ENCODE peak calls at places on chromosomes 13 and 19, in seven cellular contexts. One of them, this sample, is unnamed.

GRCh38 chr19:4710281-4710600 is 13.4 kb downstream of the DPP9 start:
- DNase-seq in lower leg skin: no peak
- DNase-seq in OCI-LY7: no peak
- DNase-seq in GM10248: no peak
- DNase-seq in germinal center: no peak
- DNase-seq in effector memory CD8-positive, alpha-beta T cell: no peak
- DNase-seq in astrocyte of the spinal cord: no peak
- DNase-seq in this sample: no peak

GRCh38 chr13:110403721-110404120 is 96.6 kb downstream of the COL4A2 start:
- DNase-seq in lower leg skin: no peak
- DNase-seq in effector memory CD8-positive, alpha-beta T cell: no peak
- DNase-seq in germinal center: no peak
- DNase-seq in GM10248: no peak
- DNase-seq in astrocyte of the spinal cord: no peak
- DNase-seq in OCI-LY7: no peak
- DNase-seq in this sample: no peak

GRCh38 chr19:38293281-38293680 is 10.8 kb upstream of the C19orf33 start:
- DNase-seq in lower leg skin: no peak
- DNase-seq in effector memory CD8-positive, alpha-beta T cell: no peak
- DNase-seq in germinal center: no peak
- DNase-seq in OCI-LY7: no peak
- DNase-seq in GM10248: no peak
- DNase-seq in astrocyte of the spinal cord: no peak
- DNase-seq in this sample: no peak

GRCh38 chr19:2250765-2251576 is 1.8 kb downstream of the AMH start:
- DNase-seq in germinal center: no peak
- DNase-seq in astrocyte of the spinal cord: no peak
- DNase-seq in GM10248: no peak
- DNase-seq in OCI-LY7: no peak
- DNase-seq in lower leg skin: no peak
- DNase-seq in effector memory CD8-positive, alpha-beta T cell: no peak
- DNase-seq in this sample: no peak

GRCh38 chr19:1397838-1398237 is 3.5 kb downstream of the GAMT start:
- DNase-seq in effector memory CD8-positive, alpha-beta T cell: no peak
- DNase-seq in GM10248: no peak
- DNase-seq in lower leg skin: no peak
- DNase-seq in astrocyte of the spinal cord: no peak
- DNase-seq in germinal center: no peak
- DNase-seq in OCI-LY7: no peak
- DNase-seq in this sample: no peak

GRCh38 chr19:17867087-17867486 is 4.7 kb upstream of the SLC5A5 start:
- DNase-seq in effector memory CD8-positive, alpha-beta T cell: no peak
- DNase-seq in germinal center: no peak
- DNase-seq in astrocyte of the spinal cord: no peak
- DNase-seq in OCI-LY7: no peak
- DNase-seq in GM10248: no peak
- DNase-seq in lower leg skin: no peak
- DNase-seq in this sample: no peak

GRCh38 chr19:9901020-9901419 is 35.3 kb downstream of the OLFM2 start:
- DNase-seq in lower leg skin: no peak
- DNase-seq in GM10248: no peak
- DNase-seq in astrocyte of the spinal cord: no peak
- DNase-seq in germinal center: no peak
- DNase-seq in OCI-LY7: no peak
- DNase-seq in effector memory CD8-positive, alpha-beta T cell: no peak
- DNase-seq in this sample: no peak

GRCh38 chr19:52600639-52601024 is 30.5 kb downstream of the ZNF701 start:
- DNase-seq in effector memory CD8-positive, alpha-beta T cell: no peak
- DNase-seq in lower leg skin: no peak
- DNase-seq in astrocyte of the spinal cord: no peak
- DNase-seq in germinal center: no peak
- DNase-seq in OCI-LY7: peak
- DNase-seq in GM10248: no peak
- DNase-seq in this sample: peak

GRCh38 chr13:44211286-44211685 is 162.3 kb upstream of the SERP2 start:
- DNase-seq in GM10248: no peak
- DNase-seq in astrocyte of the spinal cord: no peak
- DNase-seq in germinal center: no peak
- DNase-seq in lower leg skin: no peak
- DNase-seq in effector memory CD8-positive, alpha-beta T cell: no peak
- DNase-seq in OCI-LY7: no peak
- DNase-seq in this sample: no peak

GRCh38 chr13:30654430-30654829 is 36.7 kb downstream of the USPL1 start:
- DNase-seq in lower leg skin: no peak
- DNase-seq in germinal center: no peak
- DNase-seq in GM10248: no peak
- DNase-seq in effector memory CD8-positive, alpha-beta T cell: no peak
- DNase-seq in OCI-LY7: no peak
- DNase-seq in astrocyte of the spinal cord: no peak
- DNase-seq in this sample: peak

GRCh38 chr19:4914736-4915501 is 5.6 kb downstream of the UHRF1 start:
- DNase-seq in germinal center: no peak
- DNase-seq in effector memory CD8-positive, alpha-beta T cell: peak
- DNase-seq in OCI-LY7: no peak
- DNase-seq in astrocyte of the spinal cord: peak
- DNase-seq in lower leg skin: peak
- DNase-seq in GM10248: peak
- DNase-seq in this sample: peak

GRCh38 chr19:41707502-41707812 is 969 bp upstream of the CEACAM5 start:
- DNase-seq in lower leg skin: no peak
- DNase-seq in GM10248: no peak
- DNase-seq in effector memory CD8-positive, alpha-beta T cell: no peak
- DNase-seq in germinal center: no peak
- DNase-seq in astrocyte of the spinal cord: no peak
- DNase-seq in OCI-LY7: no peak
- DNase-seq in this sample: no peak

GRCh38 chr19:50873056-50873455 is at the start of gene KLK2:
- DNase-seq in lower leg skin: no peak
- DNase-seq in GM10248: no peak
- DNase-seq in astrocyte of the spinal cord: no peak
- DNase-seq in OCI-LY7: no peak
- DNase-seq in effector memory CD8-positive, alpha-beta T cell: no peak
- DNase-seq in germinal center: no peak
- DNase-seq in this sample: no peak

GRCh38 chr19:41261474-41262190 is 2.5 kb upstream of the HNRNPUL1 start:
- DNase-seq in lower leg skin: peak
- DNase-seq in astrocyte of the spinal cord: no peak
- DNase-seq in effector memory CD8-positive, alpha-beta T cell: no peak
- DNase-seq in germinal center: no peak
- DNase-seq in GM10248: no peak
- DNase-seq in OCI-LY7: no peak
- DNase-seq in this sample: no peak

GRCh38 chr13:87953381-87953780 is 282.2 kb downstream of the SLITRK5 start:
- DNase-seq in OCI-LY7: no peak
- DNase-seq in germinal center: no peak
- DNase-seq in GM10248: no peak
- DNase-seq in lower leg skin: no peak
- DNase-seq in astrocyte of the spinal cord: no peak
- DNase-seq in effector memory CD8-positive, alpha-beta T cell: no peak
- DNase-seq in this sample: no peak

GRCh38 chr19:31349160-31349881 is at the start of gene TSHZ3:
- DNase-seq in OCI-LY7: no peak
- DNase-seq in astrocyte of the spinal cord: peak
- DNase-seq in lower leg skin: peak
- DNase-seq in germinal center: no peak
- DNase-seq in effector memory CD8-positive, alpha-beta T cell: peak
- DNase-seq in GM10248: no peak
- DNase-seq in this sample: peak

GRCh38 chr19:4277051-4277700 is 1.9 kb upstream of the SHD start:
- DNase-seq in astrocyte of the spinal cord: no peak
- DNase-seq in GM10248: no peak
- DNase-seq in OCI-LY7: no peak
- DNase-seq in lower leg skin: no peak
- DNase-seq in effector memory CD8-positive, alpha-beta T cell: no peak
- DNase-seq in germinal center: no peak
- DNase-seq in this sample: no peak

GRCh38 chr19:17946965-17947784 is 14.4 kb downstream of the CCDC124 start:
- DNase-seq in germinal center: peak
- DNase-seq in OCI-LY7: no peak
- DNase-seq in effector memory CD8-positive, alpha-beta T cell: no peak
- DNase-seq in GM10248: peak
- DNase-seq in lower leg skin: no peak
- DNase-seq in astrocyte of the spinal cord: no peak
- DNase-seq in this sample: peak

GRCh38 chr13:32032780-32033179 is 1.2 kb downstream of the FRY start:
- DNase-seq in lower leg skin: no peak
- DNase-seq in effector memory CD8-positive, alpha-beta T cell: no peak
- DNase-seq in germinal center: no peak
- DNase-seq in GM10248: no peak
- DNase-seq in astrocyte of the spinal cord: no peak
- DNase-seq in OCI-LY7: no peak
- DNase-seq in this sample: no peak

GRCh38 chr13:40986328-40986856 is 32.7 kb downstream of the ELF1 start:
- DNase-seq in germinal center: no peak
- DNase-seq in astrocyte of the spinal cord: peak
- DNase-seq in OCI-LY7: no peak
- DNase-seq in GM10248: no peak
- DNase-seq in lower leg skin: no peak
- DNase-seq in effector memory CD8-positive, alpha-beta T cell: no peak
- DNase-seq in this sample: no peak

GRCh38 chr13:74158028-74158427 is 23.8 kb upstream of the KLF12 start:
- DNase-seq in astrocyte of the spinal cord: peak
- DNase-seq in OCI-LY7: no peak
- DNase-seq in lower leg skin: no peak
- DNase-seq in GM10248: no peak
- DNase-seq in germinal center: no peak
- DNase-seq in effector memory CD8-positive, alpha-beta T cell: no peak
- DNase-seq in this sample: no peak

GRCh38 chr13:43303040-43303729 is 279.8 kb downstream of the DNAJC15 start:
- DNase-seq in lower leg skin: no peak
- DNase-seq in OCI-LY7: peak
- DNase-seq in astrocyte of the spinal cord: peak
- DNase-seq in germinal center: no peak
- DNase-seq in GM10248: peak
- DNase-seq in effector memory CD8-positive, alpha-beta T cell: no peak
- DNase-seq in this sample: peak

GRCh38 chr19:3692141-3693029 is 7.9 kb downstream of the PIP5K1C start:
- DNase-seq in OCI-LY7: peak
- DNase-seq in lower leg skin: no peak
- DNase-seq in GM10248: no peak
- DNase-seq in astrocyte of the spinal cord: no peak
- DNase-seq in germinal center: peak
- DNase-seq in effector memory CD8-positive, alpha-beta T cell: peak
- DNase-seq in this sample: peak

GRCh38 chr13:35470671-35471465 is 5.6 kb downstream of the MAB21L1 start:
- DNase-seq in effector memory CD8-positive, alpha-beta T cell: no peak
- DNase-seq in germinal center: no peak
- DNase-seq in OCI-LY7: no peak
- DNase-seq in lower leg skin: no peak
- DNase-seq in GM10248: no peak
- DNase-seq in astrocyte of the spinal cord: peak
- DNase-seq in this sample: no peak

GRCh38 chr19:48069435-48069834 is 25.6 kb upstream of the CABP5 start:
- DNase-seq in germinal center: no peak
- DNase-seq in OCI-LY7: no peak
- DNase-seq in lower leg skin: no peak
- DNase-seq in astrocyte of the spinal cord: no peak
- DNase-seq in effector memory CD8-positive, alpha-beta T cell: no peak
- DNase-seq in GM10248: no peak
- DNase-seq in this sample: no peak

GRCh38 chr19:20287070-20287469 is 120.1 kb downstream of the ZNF486 start:
- DNase-seq in GM10248: no peak
- DNase-seq in effector memory CD8-positive, alpha-beta T cell: no peak
- DNase-seq in OCI-LY7: no peak
- DNase-seq in germinal center: no peak
- DNase-seq in lower leg skin: no peak
- DNase-seq in astrocyte of the spinal cord: no peak
- DNase-seq in this sample: no peak

GRCh38 chr13:50576156-50576555 is 267.3 kb downstream of the DLEU7 start:
- DNase-seq in germinal center: no peak
- DNase-seq in OCI-LY7: no peak
- DNase-seq in lower leg skin: no peak
- DNase-seq in effector memory CD8-positive, alpha-beta T cell: no peak
- DNase-seq in astrocyte of the spinal cord: no peak
- DNase-seq in GM10248: no peak
- DNase-seq in this sample: no peak

This sample was measured in activated CD8-positive, alpha-beta T cell treated with anti-CD3 and anti-CD28 coated beads for 36 hours.